ENCODE peak calls at places on chromosomes 1 and 21, in seven cellular contexts. N is GM12891; W is activated T-helper 1 cell treated with anti-CD3 and anti-CD28 coated beads, Interleukin-2, amount 50 U/mL, for 16 hours; I is HL-60; D is right atrium auricular region; V is Caki2; M is stimulated activated CD4-positive, alpha-beta T cell treated with anti-CD3 and anti-CD28 coated beads, TNF-alpha, amount 100 ng/mL, for 4 hours. U is an unnamed sample.

GRCh38 chr1:21786640-21787039 is 3.7 kb upstream of the USP48 start:
- DNase-seq in D (no peak), N (no peak), M (no peak), W (no peak), V (no peak), I (no peak), U (no peak)

GRCh38 chr1:236959112-236959511 is 45.1 kb downstream of the MT1HL1 start:
- DNase-seq in W (no peak), M (no peak), V (no peak), D (no peak), I (no peak), N (no peak), U (no peak)

GRCh38 chr1:179083031-179083345 is 1.1 kb downstream of the TOR3A start:
- DNase-seq in N (no peak), V (no peak), W (no peak), D (no peak), I (peak; percentile 68), M (no peak), U (no peak)

GRCh38 chr1:232292818-232293217 is 337.1 kb downstream of the SIPA1L2 start:
- DNase-seq in V (no peak), N (no peak), I (peak; percentile 33), W (no peak), D (no peak), M (no peak), U (no peak)

GRCh38 chr1:74463301-74463988 is 49.0 kb downstream of the LRRC53 start:
- DNase-seq in V (no peak), N (no peak), D (no peak), W (no peak), M (no peak), I (no peak), U (no peak)

GRCh38 chr1:9889411-9889810 is 20.7 kb downstream of the CTNNBIP1 start:
- DNase-seq in D (no peak), I (peak; percentile 23), V (no peak), M (no peak), N (no peak), W (no peak), U (no peak)

GRCh38 chr1:67339623-67340343 is 32.1 kb downstream of the IL12RB2 start:
- DNase-seq in I (no peak), V (peak; percentile 16), W (no peak), N (no peak), M (no peak), D (no peak), U (no peak)

GRCh38 chr1:155084722-155085503 is 6.3 kb downstream of the EFNA3 start:
- DNase-seq in V (peak; percentile 96), N (peak; percentile 95), D (peak; percentile 95), W (peak; percentile 87), M (peak; percentile 82), I (peak; percentile 95), U (peak; percentile 88)

GRCh38 chr21:26840206-26840605 is 5.0 kb downstream of the ADAMTS1 start:
- DNase-seq in N (no peak), D (no peak), M (no peak), W (no peak), I (no peak), V (no peak), U (no peak)

GRCh38 chr1:38585971-38586370 is 273.6 kb downstream of the RRAGC start:
- DNase-seq in N (no peak), M (no peak), V (no peak), D (no peak), W (no peak), I (no peak), U (no peak)

GRCh38 chr1:45442272-45442671 is 48.7 kb downstream of the TESK2 start:
- DNase-seq in D (no peak), M (no peak), V (no peak), N (no peak), I (no peak), W (no peak), U (no peak)

GRCh38 chr21:32653326-32653901 is 41.2 kb upstream of the CFAP298 start:
- DNase-seq in M (no peak), V (peak; percentile 22), W (no peak), N (peak; percentile 25), D (no peak), I (peak; percentile 29), U (no peak)

GRCh38 chr1:905071-905749 is 18.5 kb upstream of the SAMD11 start:
- DNase-seq in W (no peak), N (peak; percentile 53), M (no peak), D (peak; percentile 80), V (no peak), I (peak; percentile 80), U (no peak)

GRCh38 chr1:215104283-215104682 is 21.7 kb downstream of the KCNK2 start:
- DNase-seq in I (no peak), V (no peak), W (no peak), M (no peak), D (no peak), N (no peak), U (no peak)

GRCh38 chr1:47693115-47693514 is 255.3 kb downstream of the FOXD2 start:
- DNase-seq in D (peak; percentile 11), N (no peak), I (no peak), V (no peak), M (no peak), W (no peak), U (no peak)

GRCh38 chr21:42093991-42094417 is 22.9 kb downstream of the UMODL1 start:
- DNase-seq in N (no peak), I (no peak), D (no peak), M (no peak), W (no peak), V (peak; percentile 96), U (no peak)

GRCh38 chr1:66557157-66557556 is 23.2 kb downstream of the SGIP1 start:
- DNase-seq in N (no peak), W (no peak), M (no peak), V (no peak), I (no peak), D (no peak), U (no peak)

GRCh38 chr1:113593550-113594288 is 165.6 kb downstream of the PHTF1 start:
- DNase-seq in V (no peak), I (no peak), D (no peak), W (no peak), M (no peak), N (no peak), U (no peak)